ENCODE peak calls at places on chromosome 9, in five cellular contexts. A is DND-41, U is prostate gland, J is tibial nerve, G is right lobe of liver. N is an unnamed sample.

GRCh38 chr9:79289856-79290255 is 281.9 kb upstream of the TLE4 start:
- DNase-seq in U (no peak), A (no peak), G (no peak), J (no peak), N (no peak)

GRCh38 chr9:91898451-91899433 is 51.3 kb downstream of the ROR2 start:
- DNase-seq in U (peak; percentile 93), J (no peak), A (no peak), G (no peak), N (peak; percentile 80)

GRCh38 chr9:106143781-106144180 is 449.4 kb downstream of the TMEM38B start:
- DNase-seq in A (no peak), J (no peak), U (no peak), G (no peak), N (no peak)

GRCh38 chr9:91395106-91395552 is 28.5 kb downstream of the NFIL3 start:
- DNase-seq in J (no peak), G (no peak), U (no peak), A (no peak), N (no peak)

GRCh38 chr9:135065804-135066203 is 21.7 kb upstream of the OLFM1 start:
- DNase-seq in U (no peak), A (no peak), G (no peak), J (no peak), N (peak; percentile 18)

GRCh38 chr9:75455444-75455921 is 367.2 kb downstream of the OSTF1 start:
- DNase-seq in A (no peak), U (no peak), G (no peak), J (peak; percentile 64), N (no peak)

GRCh38 chr9:4904322-4905134 is 80.5 kb upstream of the JAK2 start:
- DNase-seq in A (no peak), J (no peak), G (no peak), U (no peak), N (no peak)

GRCh38 chr9:132069046-132069898 is 10.4 kb downstream of the MED27 start:
- DNase-seq in J (no peak), G (no peak), U (no peak), A (no peak), N (no peak)

GRCh38 chr9:38047301-38048251 is 21.5 kb downstream of the SHB start:
- DNase-seq in J (no peak), U (peak; percentile 74), G (peak; percentile 84), A (peak; percentile 22), N (peak; percentile 86)

GRCh38 chr9:88694625-88695024 is 159.6 kb downstream of the NXNL2 start:
- DNase-seq in U (no peak), G (no peak), J (no peak), A (no peak), N (no peak)

GRCh38 chr9:126439402-126439765 is 112.8 kb downstream of the MVB12B start:
- DNase-seq in U (no peak), J (no peak), A (no peak), G (no peak), N (no peak)

GRCh38 chr9:136974834-136975535 is 2.3 kb upstream of the PTGDS start:
- DNase-seq in U (no peak), A (no peak), G (no peak), J (no peak), N (no peak)

GRCh38 chr9:3241290-3241689 is 284.5 kb downstream of the RFX3 start:
- DNase-seq in A (no peak), G (no peak), U (no peak), J (no peak), N (no peak)

GRCh38 chr9:130209422-130209821 is 37.2 kb downstream of the NCS1 start:
- DNase-seq in J (no peak), A (no peak), U (no peak), G (no peak), N (no peak)

GRCh38 chr9:70409280-70409679 is 5.2 kb downstream of the KLF9 start:
- DNase-seq in J (no peak), A (no peak), U (no peak), G (no peak), N (no peak)

GRCh38 chr9:35364817-35365585 is 124.9 kb upstream of the RUSC2 start:
- DNase-seq in A (no peak), J (no peak), U (no peak), G (no peak), N (no peak)

GRCh38 chr9:13728917-13729811 is 449.7 kb upstream of the MPDZ start:
- DNase-seq in U (no peak), A (no peak), J (no peak), G (no peak), N (no peak)

GRCh38 chr9:94928696-94929372 is 202.3 kb downstream of the AOPEP start:
- DNase-seq in J (no peak), A (no peak), G (no peak), U (no peak), N (no peak)

GRCh38 chr9:20754556-20754955 is 70.5 kb downstream of the FOCAD start:
- DNase-seq in U (no peak), G (no peak), A (no peak), J (no peak), N (no peak)

GRCh38 chr9:135214706-135215105 is 127.2 kb downstream of the OLFM1 start:
- DNase-seq in G (peak; percentile 9), J (no peak), A (no peak), U (no peak), N (peak; percentile 43)

GRCh38 chr9:89919171-89919681 is 314.4 kb downstream of the GADD45G start:
- DNase-seq in G (peak; percentile 53), U (no peak), A (no peak), J (no peak), N (no peak)

GRCh38 chr9:107861075-107861474 is 371.5 kb upstream of the KLF4 start:
- DNase-seq in G (no peak), A (no peak), U (no peak), J (no peak), N (no peak)
- TF ChIP-seq CTCF in G (no peak), A (no peak), U (no peak), J (no peak), N (no peak)

GRCh38 chr9:27548055-27548741 is 18.6 kb upstream of the MOB3B start:
- DNase-seq in G (no peak), J (peak; percentile 49), A (no peak), U (no peak), N (no peak)
- TF ChIP-seq CTCF in G (peak; percentile 49), J (peak; percentile 39), A (peak; percentile 51), U (peak; percentile 67), N (peak; percentile 55)

GRCh38 chr9:37032713-37033112 is 1.4 kb downstream of the PAX5 start:
- DNase-seq in G (no peak), J (no peak), A (no peak), U (no peak), N (no peak)
- TF ChIP-seq CTCF in G (no peak), J (no peak), A (no peak), U (no peak), N (no peak)

GRCh38 chr9:17402309-17402708 is 176.6 kb upstream of the SH3GL2 start:
- DNase-seq in U (no peak), A (no peak), J (no peak), G (no peak), N (no peak)
- TF ChIP-seq CTCF in U (no peak), A (no peak), J (no peak), G (no peak), N (no peak)

GRCh38 chr9:68530618-68531017 is 10.1 kb downstream of the TMEM252 start:
- DNase-seq in G (peak; percentile 79), U (no peak), J (peak; percentile 2), A (no peak), N (peak; percentile 89)
- TF ChIP-seq CTCF in G (peak; percentile 16), U (no peak), J (no peak), A (no peak), N (peak; percentile 12)

DNA sequence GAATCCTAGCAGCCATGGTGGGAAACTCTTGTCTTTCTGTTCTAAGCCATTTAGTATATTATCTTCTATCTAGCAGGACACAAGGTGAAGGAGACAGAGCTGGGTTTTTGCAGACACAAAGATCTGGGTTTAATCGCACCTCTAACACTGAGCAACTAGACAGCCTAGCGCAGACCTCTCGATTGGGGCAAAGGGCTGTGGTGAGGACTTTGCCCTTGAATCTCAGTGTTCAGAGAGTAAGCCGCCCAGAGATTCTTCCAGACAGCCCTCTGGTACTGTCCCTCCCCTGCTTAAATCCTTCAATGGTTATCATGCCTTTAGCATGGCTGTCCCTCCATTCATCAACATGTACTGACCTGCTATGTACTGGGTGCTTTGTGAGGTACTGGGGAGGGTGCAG is 128.1 kb downstream of the CRB2 start:
- DNase-seq in G (no peak), A (no peak), J (no peak), U (no peak), N (no peak)
- TF ChIP-seq CTCF in G (no peak), A (no peak), J (no peak), U (no peak), N (no peak)

GRCh38 chr9:18245911-18246310 is 228.0 kb upstream of the ADAMTSL1 start:
- DNase-seq in U (no peak), G (no peak), J (no peak), A (no peak), N (no peak)
- TF ChIP-seq CTCF in U (no peak), G (no peak), J (no peak), A (no peak), N (no peak)